ENCODE peak calls at places on chromosomes 2 and 18, in ten cellular contexts. U, Q, F, C, O, M, P, X, H and A are unnamed samples. For H3K4me1, the result is how much of the 10 kb centered on the place peaks cover.

GRCh38 chr2:169765523-169765922 is 31.9 kb downstream of the KLHL23 start:
- DNase-seq in P (no peak), M (peak), H (no peak), Q (peak), O (no peak), C (no peak), U (no peak), X (no peak), F (no peak), A (no peak)

GRCh38 chr2:160201849-160202539 is 1.9 kb upstream of the ITGB6 start:
- DNase-seq in F (no peak), U (no peak), X (no peak), M (no peak), H (no peak), Q (no peak), P (no peak), O (no peak), C (no peak), A (no peak)

GRCh38 chr2:127047054-127047453 is 59.9 kb downstream of the BIN1 start:
- DNase-seq in H (no peak), U (no peak), O (peak), F (peak), X (peak), Q (no peak), M (no peak), C (no peak), P (peak), A (no peak)

GRCh38 chr2:74020717-74021406 is 36.2 kb downstream of the TET3 start:
- DNase-seq in U (no peak), C (no peak), M (no peak), X (peak), P (no peak), F (no peak), Q (no peak), O (no peak), H (no peak), A (no peak)

GRCh38 chr18:24427484-24427883 is 1.0 kb downstream of the IMPACT start:
- DNase-seq in Q (peak), U (no peak), O (no peak), X (no peak), C (no peak), H (no peak), P (peak), F (no peak), M (no peak), A (no peak)

GRCh38 chr2:39141346-39142011 is 20.6 kb upstream of the SOS1 start:
- DNase-seq in O (no peak), M (no peak), C (no peak), U (peak), P (peak), X (no peak), H (no peak), F (no peak), Q (no peak), A (no peak)

GRCh38 chr2:174669321-174669720 is 71.7 kb upstream of the WIPF1 start:
- DNase-seq in H (no peak), Q (no peak), P (no peak), X (no peak), M (no peak), O (no peak), F (no peak), C (no peak), U (no peak), A (no peak)

GRCh38 chr18:9475643-9476580 is 599 bp downstream of the RALBP1 start:
- DNase-seq in U (peak), H (peak), M (peak), X (no peak), F (no peak), O (no peak), C (no peak), Q (peak), P (peak), A (peak)

GRCh38 chr18:12621737-12622306 is 36.1 kb downstream of the SPIRE1 start:
- DNase-seq in H (no peak), P (no peak), C (no peak), O (no peak), X (no peak), U (no peak), F (no peak), Q (peak), M (no peak), A (no peak)

GRCh38 chr2:105749583-105750399 is 5.1 kb downstream of the NCK2 start:
- DNase-seq in M (no peak), C (no peak), F (no peak), U (no peak), H (no peak), P (no peak), Q (peak), X (no peak), O (no peak), A (no peak)

GRCh38 chr2:183610724-183611123 is 486.5 kb downstream of the NUP35 start:
- DNase-seq in C (no peak), P (peak), H (no peak), U (no peak), X (no peak), Q (no peak), F (no peak), M (no peak), O (no peak), A (no peak)

GRCh38 chr2:68719912-68720311 is 14.7 kb upstream of the ARHGAP25 start:
- DNase-seq in H (no peak), M (no peak), P (no peak), U (no peak), X (no peak), Q (no peak), C (no peak), F (no peak), O (no peak), A (peak)

GRCh38 chr2:8004250-8004681 is 677.6 kb upstream of the ID2 start:
- DNase-seq in H (no peak), O (no peak), P (no peak), Q (peak), F (no peak), U (no peak), M (peak), X (no peak), C (no peak), A (no peak)

GRCh38 chr18:76494181-76494540 is 881 bp downstream of the ZNF516 start:
- DNase-seq in F (peak), O (no peak), C (no peak), M (peak), H (no peak), P (peak), U (peak), Q (peak), X (peak), A (no peak)

GRCh38 chr18:56799756-56800155 is 148.6 kb downstream of the WDR7 start:
- DNase-seq in O (no peak), M (no peak), H (no peak), Q (peak), U (no peak), X (no peak), P (no peak), F (no peak), C (no peak), A (no peak)

GRCh38 chr18:8844721-8845148 is 139.4 kb downstream of the MTCL1 start:
- DNase-seq in P (no peak), C (no peak), X (no peak), H (no peak), O (no peak), Q (peak), M (no peak), F (no peak), U (no peak), A (no peak)

GRCh38 chr2:221676566-221677172 is 104.6 kb upstream of the EPHA4 start:
- DNase-seq in F (no peak), Q (peak), M (peak), P (peak), U (no peak), C (no peak), X (no peak), H (no peak), O (no peak), A (no peak)

GRCh38 chr2:147440694-147441093 is 404.1 kb upstream of the ACVR2A start:
- DNase-seq in M (no peak), H (no peak), U (no peak), Q (no peak), C (no peak), P (peak), F (no peak), O (no peak), X (no peak), A (no peak)

GRCh38 chr2:226451486-226451885 is 348.1 kb downstream of the IRS1 start:
- DNase-seq in O (no peak), P (no peak), X (no peak), U (no peak), F (no peak), H (no peak), Q (no peak), M (no peak), C (no peak), A (no peak)

GRCh38 chr2:188403676-188404075 is 112.0 kb downstream of the GULP1 start:
- DNase-seq in U (no peak), X (no peak), F (no peak), O (no peak), Q (peak), P (no peak), H (no peak), M (no peak), C (no peak), A (no peak)

GRCh38 chr2:186748354-186748753 is 54.5 kb downstream of the FAM171B start:
- DNase-seq in Q (no peak), F (no peak), P (no peak), X (no peak), O (no peak), U (no peak), H (no peak), C (no peak), M (no peak), A (no peak)

GRCh38 chr18:2657043-2657512 is 1.6 kb downstream of the SMCHD1 start:
- DNase-seq in Q (no peak), H (no peak), O (no peak), U (no peak), X (no peak), M (no peak), F (no peak), C (no peak), P (peak), A (no peak)

GRCh38 chr18:58105908-58106673 is 62.1 kb downstream of the NEDD4L start:
- DNase-seq in F (no peak), X (no peak), C (no peak), M (no peak), U (no peak), O (no peak), P (peak), H (no peak), Q (peak), A (no peak)

GRCh38 chr18:49630246-49630699 is 68.4 kb downstream of the LIPG start:
- DNase-seq in Q (no peak), C (no peak), P (no peak), F (peak), O (peak), H (no peak), U (no peak), X (no peak), M (peak), A (no peak)

GRCh38 chr2:234198976-234199375 is 148.5 kb downstream of the SPP2 start:
- DNase-seq in C (no peak), M (no peak), U (no peak), O (no peak), X (no peak), H (no peak), Q (peak), P (no peak), F (no peak), A (no peak)

GRCh38 chr18:26419746-26420145 is 128.6 kb downstream of the KCTD1 start:
- DNase-seq in F (no peak), Q (no peak), X (no peak), P (no peak), C (no peak), H (no peak), O (no peak), M (no peak), U (no peak), A (no peak)

GRCh38 chr2:184032983-184033382 is 565.3 kb upstream of the ZNF804A start:
- DNase-seq in U (no peak), P (no peak), X (no peak), F (no peak), M (no peak), C (no peak), H (no peak), Q (no peak), O (no peak), A (no peak)

GRCh38 chr2:100682536-100682935 is 119.7 kb downstream of the PDCL3 start:
- DNase-seq in F (no peak), P (no peak), U (no peak), C (no peak), H (no peak), M (no peak), X (no peak), Q (no peak), O (no peak), A (no peak)

GRCh38 chr2:23940262-23940975 is at the start of gene UBXN2A:
- DNase-seq in F (peak), U (peak), C (peak), M (peak), H (peak), Q (peak), O (peak), P (peak), X (peak), A (peak)

GRCh38 chr18:48676756-48677368 is 138.0 kb downstream of the CTIF start:
- DNase-seq in C (peak), M (peak), O (peak), H (peak), X (peak), Q (peak), F (peak), U (peak), P (peak), A (peak)

GRCh38 chr2:51717318-51717717 is 685.4 kb upstream of the NRXN1 start:
- DNase-seq in F (no peak), O (no peak), M (peak), C (no peak), H (no peak), P (no peak), X (no peak), U (no peak), Q (peak), A (no peak)

GRCh38 chr2:150495993-150496627 is 8.6 kb upstream of the RND3 start:
- DNase-seq in Q (peak), H (no peak), C (no peak), U (no peak), X (no peak), F (no peak), M (no peak), O (no peak), P (no peak), A (no peak)

GRCh38 chr18:12843420-12844346 is 40.4 kb downstream of the PTPN2 start:
- DNase-seq in O (no peak), C (no peak), Q (no peak), H (no peak), M (no peak), P (no peak), X (peak), F (no peak), U (peak), A (no peak)

GRCh38 chr2:11405599-11406491 is 60.1 kb downstream of the E2F6 start:
- DNase-seq in X (no peak), M (no peak), O (peak), H (no peak), U (no peak), F (no peak), P (no peak), C (no peak), Q (peak), A (no peak)

GRCh38 chr18:34117319-34117718 is 107.4 kb downstream of the NOL4 start:
- DNase-seq in X (no peak), C (no peak), U (peak), O (no peak), Q (no peak), F (no peak), P (no peak), H (no peak), M (no peak), A (no peak)

GRCh38 chr18:73691118-73691517 is 456.5 kb downstream of the FBXO15 start:
- DNase-seq in P (no peak), U (no peak), M (no peak), H (no peak), C (no peak), F (no peak), X (no peak), O (no peak), Q (peak), A (no peak)

GRCh38 chr18:73688161-73688560 is 459.5 kb downstream of the FBXO15 start:
- DNase-seq in H (no peak), O (no peak), M (no peak), C (no peak), F (no peak), Q (no peak), X (no peak), U (no peak), P (no peak), A (no peak)

GRCh38 chr18:73690222-73690621 is 457.4 kb downstream of the FBXO15 start:
- DNase-seq in O (no peak), H (no peak), X (no peak), M (no peak), P (no peak), F (no peak), C (no peak), Q (no peak), U (no peak), A (no peak)

GRCh38 chr18:73691624-73692023 is 456.0 kb downstream of the FBXO15 start:
- DNase-seq in F (no peak), P (no peak), M (no peak), H (no peak), O (no peak), X (no peak), U (no peak), C (no peak), Q (no peak), A (no peak)

DNA sequence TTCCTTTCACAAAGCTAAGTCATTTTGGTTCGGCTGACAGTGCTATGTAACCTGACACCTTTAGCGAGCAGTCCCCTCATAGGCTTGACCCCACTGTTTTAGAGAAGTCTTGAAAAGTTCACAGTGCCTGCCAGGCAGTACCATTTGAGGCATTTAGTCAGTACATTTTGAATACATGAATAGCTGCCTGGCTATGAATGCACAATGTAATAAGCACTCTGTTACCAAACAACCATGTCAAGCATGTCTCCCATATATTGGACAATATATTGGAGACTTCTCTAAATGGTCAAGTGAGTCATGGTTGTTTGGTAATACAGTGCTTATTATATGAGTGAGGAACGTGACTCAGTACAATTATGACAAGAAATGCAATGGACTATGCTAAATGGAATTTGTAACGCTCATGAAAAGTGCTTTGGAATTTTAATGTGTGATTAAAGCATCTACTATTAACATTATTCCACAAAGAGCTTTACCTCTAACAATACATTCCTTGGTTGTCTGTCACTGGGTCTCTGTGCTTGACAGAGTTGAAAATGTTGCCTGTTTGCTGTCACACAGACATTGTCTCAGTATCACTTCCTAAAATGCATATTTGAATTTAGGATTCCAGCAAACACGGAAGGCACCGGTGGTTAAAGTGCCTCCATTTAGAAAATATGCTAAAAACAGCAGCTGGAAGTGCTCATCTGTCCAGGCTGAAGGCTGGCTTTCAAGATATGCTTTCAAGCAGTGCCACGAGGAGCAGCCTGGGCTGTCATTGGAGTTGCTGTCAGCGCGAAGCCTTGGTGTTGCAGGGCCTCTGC is 458.6 kb downstream of the FBXO15 start:
- DNase-seq in M (no peak), H (no peak), U (peak), Q (peak), P (no peak), X (no peak), O (no peak), C (no peak), F (no peak), A (no peak)
- H3K4me3 ChIP-seq in M (no peak), H (no peak), U (no peak), Q (no peak), P (no peak), X (no peak), O (no peak), C (no peak), F (no peak), A (no peak)

DNA sequence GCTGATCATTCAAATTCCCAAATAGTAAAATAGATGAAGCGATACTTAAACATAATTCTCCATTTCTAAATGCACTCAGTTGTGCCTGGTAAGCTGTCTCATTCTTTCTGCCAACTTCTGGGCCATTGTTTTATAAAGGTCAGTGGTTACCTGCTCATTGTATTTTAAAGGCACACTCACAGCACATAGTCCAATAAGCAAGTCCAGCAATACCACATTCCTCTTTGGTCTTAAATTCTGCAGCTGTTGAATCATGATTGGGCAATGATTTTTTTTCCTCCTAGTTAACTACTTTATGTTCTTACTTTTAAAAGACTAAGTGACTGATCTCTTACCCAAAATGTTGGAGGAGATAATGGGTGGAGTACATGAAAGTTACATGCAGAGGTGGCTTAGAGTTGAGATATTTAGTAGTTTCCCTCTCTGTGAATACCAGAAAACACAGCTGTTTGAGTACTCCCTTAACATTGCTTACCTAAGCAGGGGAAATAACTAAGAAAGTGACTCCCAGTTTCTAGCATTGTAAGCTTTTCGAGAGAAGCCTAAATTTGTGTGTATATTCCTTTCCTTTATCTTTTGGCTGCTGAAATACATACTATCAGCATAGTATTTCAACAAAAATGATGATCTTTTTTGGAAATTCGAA is 220.7 kb downstream of the CAMKMT start:
- DNase-seq in C (no peak), P (no peak), U (no peak), X (no peak), H (no peak), M (no peak), O (no peak), F (no peak), Q (peak), A (no peak)
- H3K4me1 ChIP-seq in C (under half), P (under half), U (under half), X (under half), H (under half), M (under half), O (under half), F (under half), Q (under half), A (under half)

GRCh38 chr2:56754627-56755026 is 570.8 kb downstream of the CCDC85A start:
- DNase-seq in Q (no peak), F (no peak), X (no peak), P (no peak), U (no peak), H (no peak), O (no peak), C (no peak), M (no peak), A (no peak)

GRCh38 chr2:56753182-56753581 is 569.4 kb downstream of the CCDC85A start:
- DNase-seq in X (no peak), C (no peak), F (no peak), P (no peak), M (no peak), O (no peak), U (no peak), Q (no peak), H (no peak), A (no peak)

GRCh38 chr2:56757884-56758545 is 574.2 kb downstream of the CCDC85A start:
- DNase-seq in C (no peak), P (no peak), O (no peak), H (no peak), F (no peak), Q (no peak), U (no peak), M (no peak), X (no peak), A (no peak)

GRCh38 chr2:56749152-56749752 is 565.5 kb downstream of the CCDC85A start:
- DNase-seq in M (peak), O (no peak), Q (peak), X (no peak), H (no peak), P (no peak), C (no peak), F (no peak), U (peak), A (no peak)

GRCh38 chr2:56754066-56754615 is 570.4 kb downstream of the CCDC85A start:
- DNase-seq in F (no peak), C (no peak), P (no peak), H (no peak), U (no peak), X (no peak), Q (no peak), O (no peak), M (no peak), A (no peak)
- H3K4me3 ChIP-seq in F (no peak), C (no peak), P (no peak), H (no peak), U (no peak), X (no peak), Q (no peak), O (no peak), M (no peak), A (no peak)

GRCh38 chr2:207153266-207153990 is 12.3 kb downstream of the KLF7 start:
- DNase-seq in M (no peak), Q (no peak), U (no peak), F (no peak), X (no peak), P (no peak), C (no peak), H (no peak), O (no peak), A (no peak)

GRCh38 chr2:207150294-207150693 is 15.5 kb downstream of the KLF7 start:
- DNase-seq in X (no peak), U (no peak), H (no peak), F (no peak), C (no peak), P (no peak), O (no peak), Q (no peak), M (no peak), A (no peak)

GRCh38 chr2:207154556-207155179 is 11.1 kb downstream of the KLF7 start:
- DNase-seq in H (no peak), F (no peak), P (no peak), U (no peak), C (no peak), O (no peak), Q (no peak), M (no peak), X (no peak), A (no peak)

GRCh38 chr2:207148025-207148424 is 17.7 kb downstream of the KLF7 start:
- DNase-seq in U (no peak), C (no peak), Q (peak), P (no peak), H (no peak), M (no peak), F (no peak), O (no peak), X (no peak), A (no peak)

GRCh38 chr2:207149253-207150213 is 16.2 kb downstream of the KLF7 start:
- DNase-seq in P (no peak), X (no peak), Q (peak), O (no peak), F (no peak), H (no peak), C (no peak), U (peak), M (no peak), A (no peak)
- H3K4me1 ChIP-seq in P (half or more), X (half or more), Q (under half), O (half or more), F (under half), H (half or more), C (under half), U (under half), M (under half), A (under half)